ENCODE peak calls at places on chromosomes 3 and 15, in five cellular contexts. N is HepG2, S is K562, A is GM12878, C is HCT116. H is an unnamed sample.

GRCh38 chr3:7309707-7310106 is 448.8 kb downstream of the GRM7 start:
- DNase-seq in N (no peak), S (no peak), A (no peak), C (no peak), H (no peak)

GRCh38 chr3:156548041-156548687 is 6.8 kb downstream of the SSR3 start:
- DNase-seq in N (no peak), S (no peak), A (no peak), C (no peak), H (no peak)

GRCh38 chr3:18134386-18135082 is 290.6 kb downstream of the SATB1 start:
- DNase-seq in N (no peak), S (no peak), A (no peak), C (no peak), H (peak; percentile 13)

GRCh38 chr3:30770387-30770786 is 124.1 kb downstream of the GADL1 start:
- DNase-seq in N (peak; percentile 82), S (no peak), A (no peak), C (peak; percentile 66), H (peak; percentile 37)

GRCh38 chr15:82106671-82107070 is 60.9 kb upstream of the MEX3B start:
- DNase-seq in N (no peak), S (no peak), A (no peak), C (no peak), H (no peak)

GRCh38 chr15:59396211-59396610 is 23.5 kb upstream of the MYO1E start:
- DNase-seq in N (no peak), S (no peak), A (no peak), C (no peak), H (peak; percentile 38)

GRCh38 chr3:142418926-142419592 is 28.8 kb downstream of the XRN1 start:
- DNase-seq in N (no peak), S (no peak), A (no peak), C (no peak), H (no peak)

GRCh38 chr15:70854669-70854976 is 666 bp upstream of the LARP6 start:
- DNase-seq in N (no peak), S (no peak), A (no peak), C (no peak), H (peak; percentile 55)

GRCh38 chr15:53962646-53963561 is 15.3 kb upstream of the UNC13C start:
- DNase-seq in N (peak; percentile 23), S (no peak), A (no peak), C (no peak), H (peak; percentile 18)

GRCh38 chr15:48086582-48086981 is 34.2 kb upstream of the SLC24A5 start:
- DNase-seq in N (no peak), S (no peak), A (no peak), C (no peak), H (no peak)

GRCh38 chr3:74591946-74592345 is 22.5 kb downstream of the CNTN3 start:
- DNase-seq in N (no peak), S (no peak), A (no peak), C (no peak), H (no peak)

GRCh38 chr15:66700412-66700801 is 1.6 kb upstream of the SMAD6 start:
- DNase-seq in N (no peak), S (no peak), A (no peak), C (no peak), H (no peak)

GRCh38 chr15:66702035-66702769 is at the start of gene SMAD6:
- DNase-seq in N (peak; percentile 98), S (peak; percentile 83), A (no peak), C (peak; percentile 95), H (peak; percentile 99)

GRCh38 chr15:66701422-66702034 is 508 bp upstream of the SMAD6 start:
- DNase-seq in N (peak; percentile 42), S (no peak), A (no peak), C (peak; percentile 27), H (peak; percentile 82)

GRCh38 chr15:66698971-66699370 is 3.1 kb upstream of the SMAD6 start:
- DNase-seq in N (no peak), S (no peak), A (no peak), C (no peak), H (no peak)

DNA sequence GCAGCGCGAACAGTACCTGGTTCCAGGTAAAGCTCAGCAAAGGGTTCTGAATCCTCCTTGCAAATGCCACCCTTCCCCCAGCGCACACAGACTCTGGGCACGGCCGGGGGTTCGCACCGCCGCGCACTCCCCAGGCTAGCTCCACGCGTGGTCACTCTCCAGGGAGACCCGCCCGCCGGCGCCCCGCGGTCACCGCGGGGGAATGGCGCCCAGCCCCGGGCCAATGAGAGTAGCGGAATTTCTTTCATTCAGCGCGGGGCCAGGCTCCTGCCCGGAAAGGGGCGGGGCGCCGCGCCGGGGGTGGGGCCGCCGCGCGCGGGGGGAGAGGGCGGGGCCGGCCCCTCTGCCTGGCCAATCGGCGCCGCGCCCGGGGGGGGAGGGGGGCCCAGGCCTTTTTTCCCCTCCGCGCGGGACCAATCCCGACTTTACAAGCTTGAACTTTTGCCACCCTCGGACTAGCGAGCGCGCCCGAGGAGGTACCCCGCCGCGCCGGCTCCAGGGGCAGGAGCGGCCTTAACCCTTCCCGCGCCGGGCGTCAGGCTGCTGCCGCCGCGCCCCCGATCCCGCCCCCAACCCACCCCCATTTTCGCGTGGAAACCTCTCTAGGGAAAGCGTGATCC is 1.1 kb upstream of the SMAD6 start:
- DNase-seq in N (peak; percentile 92), S (peak; percentile 99), A (no peak), C (peak; percentile 87), H (peak; percentile 98)
- TF ChIP-seq POLR2A in N (peak; percentile 30), S (peak; percentile 72), A (no peak), C (no peak), H (peak; percentile 62)

DNA sequence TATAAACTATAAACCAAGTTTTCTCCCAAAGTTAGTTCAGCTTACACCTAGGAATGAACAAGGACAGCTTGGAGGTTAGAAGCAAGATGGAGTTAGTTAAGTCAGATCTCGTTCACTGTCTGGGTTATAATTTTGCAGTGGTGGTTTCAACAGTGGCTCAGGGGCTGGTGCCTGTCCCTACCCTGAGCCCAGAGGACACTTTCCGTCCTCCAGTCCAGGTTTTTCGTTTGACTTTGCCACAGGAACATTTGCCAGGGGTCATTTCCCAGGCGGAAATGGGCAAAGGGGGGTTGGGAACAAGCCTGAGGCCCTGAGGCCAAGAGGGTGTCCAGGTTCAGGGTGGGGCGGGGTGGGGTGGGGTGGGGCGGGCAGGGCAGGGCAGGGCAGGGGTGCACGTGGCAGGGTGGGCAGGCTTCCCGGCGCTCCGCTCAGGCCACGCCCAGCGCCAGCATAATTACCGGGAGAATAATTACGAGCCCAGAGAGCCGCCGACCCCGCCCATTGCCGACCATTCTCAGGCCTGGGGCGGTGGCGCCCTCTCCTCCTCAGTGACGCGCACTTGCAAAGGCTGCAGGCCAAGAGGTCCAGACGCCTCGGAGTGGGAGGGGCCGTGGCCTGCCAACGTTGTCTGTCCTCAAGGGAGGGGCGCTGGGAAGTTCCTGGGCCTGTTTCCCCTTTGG is 70.4 kb downstream of the KLF13 start:
- DNase-seq in N (peak; percentile 40), S (peak; percentile 80), A (no peak), C (peak; percentile 66), H (peak; percentile 76)
- TF ChIP-seq REST in N (no peak), S (no peak), A (no peak), C (no peak), H (no peak)

GRCh38 chr3:69326821-69327433 is 59.0 kb downstream of the FRMD4B start:
- DNase-seq in N (no peak), S (no peak), A (peak; percentile 86), C (no peak), H (no peak)
- TF ChIP-seq POLR2A in N (no peak), S (no peak), A (no peak), C (no peak), H (no peak)

GRCh38 chr3:11154953-11155325 is 646 bp downstream of the HRH1 start:
- DNase-seq in N (no peak), S (no peak), A (no peak), C (no peak), H (no peak)
- TF ChIP-seq REST in N (no peak), S (no peak), A (no peak), C (no peak), H (no peak)

GRCh38 chr3:196082471-196082971 is 631 bp upstream of the TFRC start:
- DNase-seq in N (peak; percentile 10), S (no peak), A (no peak), C (no peak), H (no peak)

GRCh38 chr3:196085534-196085933 is 3.6 kb upstream of the TFRC start:
- DNase-seq in N (no peak), S (no peak), A (no peak), C (no peak), H (no peak)

GRCh38 chr3:196081834-196082470 is at the start of gene TFRC:
- DNase-seq in N (peak; percentile 92), S (peak; percentile 99), A (peak; percentile 82), C (peak; percentile 90), H (peak; percentile 90)

GRCh38 chr3:196080517-196080841 is 1.4 kb downstream of the TFRC start:
- DNase-seq in N (no peak), S (no peak), A (no peak), C (no peak), H (no peak)

GRCh38 chr3:196080997-196081833 is 675 bp downstream of the TFRC start:
- DNase-seq in N (peak; percentile 35), S (peak; percentile 73), A (no peak), C (no peak), H (peak; percentile 36)
- TF ChIP-seq POLR2A in N (no peak), S (no peak), A (no peak), C (no peak), H (no peak)

GRCh38 chr15:101267320-101268104 is 9.8 kb downstream of the SELENOS start:
- DNase-seq in N (no peak), S (no peak), A (no peak), C (no peak), H (no peak)
- TF ChIP-seq REST in N (no peak), S (no peak), A (no peak), C (no peak), H (no peak)